ENCODE peak calls at places on chromosomes 5 and 9, in six cellular contexts. One of them, this sample, is unnamed. For H3K27me3, the result is how much of the 10 kb centered on the place peaks cover.

GRCh38 chr9:121299467-121300282 is 31.7 kb downstream of the GSN start:
- DNase-seq in brain microvascular endothelial cell: no peak
- DNase-seq in foreskin keratinocyte: no peak
- DNase-seq in PC-3: no peak
- DNase-seq in GM06990: peak
- DNase-seq in fibroblast of lung: no peak
- DNase-seq in this sample: no peak

GRCh38 chr5:24703934-24704333 is 59.2 kb upstream of the CDH10 start:
- DNase-seq in brain microvascular endothelial cell: no peak
- DNase-seq in foreskin keratinocyte: no peak
- DNase-seq in PC-3: no peak
- DNase-seq in GM06990: no peak
- DNase-seq in fibroblast of lung: no peak
- DNase-seq in this sample: no peak

GRCh38 chr5:33343661-33344327 is 97.0 kb upstream of the TARS1 start:
- DNase-seq in brain microvascular endothelial cell: peak
- DNase-seq in foreskin keratinocyte: peak
- DNase-seq in PC-3: peak
- DNase-seq in GM06990: no peak
- DNase-seq in fibroblast of lung: peak
- DNase-seq in this sample: no peak

GRCh38 chr5:115685966-115686691 is 60.3 kb upstream of the TMED7 start:
- DNase-seq in brain microvascular endothelial cell: peak
- DNase-seq in foreskin keratinocyte: no peak
- DNase-seq in PC-3: no peak
- DNase-seq in GM06990: no peak
- DNase-seq in fibroblast of lung: peak
- DNase-seq in this sample: no peak

GRCh38 chr9:14661421-14662059 is 31.7 kb downstream of the ZDHHC21 start:
- DNase-seq in brain microvascular endothelial cell: peak
- DNase-seq in foreskin keratinocyte: peak
- DNase-seq in PC-3: peak
- DNase-seq in GM06990: no peak
- DNase-seq in fibroblast of lung: peak
- DNase-seq in this sample: no peak

GRCh38 chr5:76831108-76831447 is 12.2 kb downstream of the F2RL1 start:
- DNase-seq in brain microvascular endothelial cell: peak
- DNase-seq in foreskin keratinocyte: peak
- DNase-seq in PC-3: peak
- DNase-seq in GM06990: no peak
- DNase-seq in fibroblast of lung: peak
- DNase-seq in this sample: no peak

GRCh38 chr5:169350016-169350415 is 49.1 kb upstream of the SLIT3 start:
- DNase-seq in brain microvascular endothelial cell: peak
- DNase-seq in foreskin keratinocyte: peak
- DNase-seq in PC-3: peak
- DNase-seq in GM06990: no peak
- DNase-seq in fibroblast of lung: peak
- DNase-seq in this sample: no peak

GRCh38 chr5:157506981-157507780 is 47.2 kb downstream of the NIPAL4 start:
- DNase-seq in brain microvascular endothelial cell: no peak
- DNase-seq in foreskin keratinocyte: no peak
- DNase-seq in PC-3: peak
- DNase-seq in GM06990: no peak
- DNase-seq in fibroblast of lung: peak
- DNase-seq in this sample: no peak

GRCh38 chr5:67414712-67415111 is 218.1 kb upstream of the CD180 start:
- DNase-seq in brain microvascular endothelial cell: no peak
- DNase-seq in foreskin keratinocyte: peak
- DNase-seq in PC-3: no peak
- DNase-seq in GM06990: no peak
- DNase-seq in fibroblast of lung: peak
- DNase-seq in this sample: no peak

GRCh38 chr5:98827161-98827560 is 53.7 kb downstream of the RGMB start:
- DNase-seq in brain microvascular endothelial cell: peak
- DNase-seq in foreskin keratinocyte: peak
- DNase-seq in PC-3: peak
- DNase-seq in GM06990: no peak
- DNase-seq in fibroblast of lung: peak
- DNase-seq in this sample: no peak

GRCh38 chr5:6780802-6781391 is 67.7 kb downstream of the TENT4A start:
- DNase-seq in brain microvascular endothelial cell: no peak
- DNase-seq in foreskin keratinocyte: no peak
- DNase-seq in PC-3: peak
- DNase-seq in GM06990: no peak
- DNase-seq in fibroblast of lung: no peak
- DNase-seq in this sample: no peak

GRCh38 chr5:154181156-154181555 is 9.4 kb upstream of the GALNT10 start:
- DNase-seq in brain microvascular endothelial cell: no peak
- DNase-seq in foreskin keratinocyte: no peak
- DNase-seq in PC-3: no peak
- DNase-seq in GM06990: no peak
- DNase-seq in fibroblast of lung: no peak
- DNase-seq in this sample: no peak

GRCh38 chr5:80781356-80781755 is 126.6 kb upstream of the DHFR start:
- DNase-seq in brain microvascular endothelial cell: peak
- DNase-seq in foreskin keratinocyte: peak
- DNase-seq in PC-3: peak
- DNase-seq in GM06990: no peak
- DNase-seq in fibroblast of lung: peak
- DNase-seq in this sample: no peak

GRCh38 chr9:16363073-16363781 is 507.2 kb downstream of the BNC2 start:
- DNase-seq in brain microvascular endothelial cell: no peak
- DNase-seq in foreskin keratinocyte: no peak
- DNase-seq in PC-3: no peak
- DNase-seq in GM06990: no peak
- DNase-seq in fibroblast of lung: no peak
- DNase-seq in this sample: no peak

GRCh38 chr9:16361118-16361517 is 509.4 kb downstream of the BNC2 start:
- DNase-seq in brain microvascular endothelial cell: no peak
- DNase-seq in foreskin keratinocyte: no peak
- DNase-seq in PC-3: peak
- DNase-seq in GM06990: no peak
- DNase-seq in fibroblast of lung: peak
- DNase-seq in this sample: no peak

GRCh38 chr9:16361939-16362338 is 508.5 kb downstream of the BNC2 start:
- DNase-seq in brain microvascular endothelial cell: no peak
- DNase-seq in foreskin keratinocyte: no peak
- DNase-seq in PC-3: no peak
- DNase-seq in GM06990: no peak
- DNase-seq in fibroblast of lung: no peak
- DNase-seq in this sample: no peak

GRCh38 chr9:16363916-16364315 is 506.6 kb downstream of the BNC2 start:
- DNase-seq in brain microvascular endothelial cell: no peak
- DNase-seq in foreskin keratinocyte: no peak
- DNase-seq in PC-3: no peak
- DNase-seq in GM06990: no peak
- DNase-seq in fibroblast of lung: no peak
- DNase-seq in this sample: no peak

GRCh38 chr9:16364347-16364746 is 506.1 kb downstream of the BNC2 start:
- DNase-seq in brain microvascular endothelial cell: no peak
- DNase-seq in foreskin keratinocyte: no peak
- DNase-seq in PC-3: no peak
- DNase-seq in GM06990: no peak
- DNase-seq in fibroblast of lung: no peak
- DNase-seq in this sample: no peak
- TF ChIP-seq CTCF in brain microvascular endothelial cell: no peak
- TF ChIP-seq CTCF in foreskin keratinocyte: no peak
- TF ChIP-seq CTCF in PC-3: no peak
- TF ChIP-seq CTCF in GM06990: no peak
- TF ChIP-seq CTCF in fibroblast of lung: no peak
- TF ChIP-seq CTCF in this sample: no peak

GRCh38 chr9:1050125-1050895 is at the start of gene DMRT2:
- DNase-seq in brain microvascular endothelial cell: peak
- DNase-seq in foreskin keratinocyte: peak
- DNase-seq in PC-3: no peak
- DNase-seq in GM06990: peak
- DNase-seq in fibroblast of lung: peak
- DNase-seq in this sample: no peak
- H3K27me3 ChIP-seq in brain microvascular endothelial cell: half or more
- H3K27me3 ChIP-seq in foreskin keratinocyte: half or more
- H3K27me3 ChIP-seq in PC-3: under half
- H3K27me3 ChIP-seq in GM06990: under half
- H3K27me3 ChIP-seq in fibroblast of lung: under half
- H3K27me3 ChIP-seq in this sample: half or more

DNA sequence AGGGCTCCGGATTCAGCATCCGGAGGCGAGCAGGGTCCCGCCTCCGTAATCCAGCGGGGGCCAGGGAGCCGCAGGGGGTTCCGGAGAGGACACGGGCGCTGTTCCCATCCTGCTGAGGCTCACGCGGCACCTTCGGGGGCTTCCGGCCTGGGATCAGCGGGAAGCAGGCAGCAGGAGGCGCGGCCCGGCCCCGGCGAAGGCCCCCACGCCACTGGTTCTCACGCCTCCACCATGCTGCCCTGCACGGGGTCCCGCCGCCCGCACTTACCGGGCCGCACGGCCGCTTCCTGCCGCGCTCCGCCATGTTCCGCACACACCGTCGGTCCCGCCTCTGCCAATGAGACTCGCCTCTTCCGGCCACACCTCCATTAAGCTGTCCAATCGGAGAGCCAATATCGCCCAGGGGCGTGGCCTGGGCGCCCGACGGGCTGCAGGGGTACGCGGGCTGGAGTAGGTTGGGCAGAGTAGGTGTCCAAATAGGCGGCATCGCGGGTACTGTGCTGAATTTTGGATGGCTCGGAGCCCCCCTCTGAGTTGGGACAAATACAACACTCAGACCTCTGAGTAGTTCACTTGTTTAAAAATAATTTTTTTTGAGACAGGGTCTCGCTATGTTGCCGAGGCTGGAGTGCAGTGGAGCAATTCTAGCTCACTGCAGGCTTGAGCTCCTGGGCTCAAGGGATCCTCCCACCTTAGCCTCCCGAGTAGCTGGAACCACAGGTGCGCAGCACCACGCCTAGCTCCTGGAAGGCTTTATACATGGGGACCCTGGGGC is at the start of gene SPOUT1:
- DNase-seq in brain microvascular endothelial cell: peak
- DNase-seq in foreskin keratinocyte: peak
- DNase-seq in PC-3: peak
- DNase-seq in GM06990: peak
- DNase-seq in fibroblast of lung: peak
- DNase-seq in this sample: peak
- TF ChIP-seq CTCF in brain microvascular endothelial cell: no peak
- TF ChIP-seq CTCF in foreskin keratinocyte: no peak
- TF ChIP-seq CTCF in PC-3: no peak
- TF ChIP-seq CTCF in GM06990: no peak
- TF ChIP-seq CTCF in fibroblast of lung: no peak
- TF ChIP-seq CTCF in this sample: no peak

DNA sequence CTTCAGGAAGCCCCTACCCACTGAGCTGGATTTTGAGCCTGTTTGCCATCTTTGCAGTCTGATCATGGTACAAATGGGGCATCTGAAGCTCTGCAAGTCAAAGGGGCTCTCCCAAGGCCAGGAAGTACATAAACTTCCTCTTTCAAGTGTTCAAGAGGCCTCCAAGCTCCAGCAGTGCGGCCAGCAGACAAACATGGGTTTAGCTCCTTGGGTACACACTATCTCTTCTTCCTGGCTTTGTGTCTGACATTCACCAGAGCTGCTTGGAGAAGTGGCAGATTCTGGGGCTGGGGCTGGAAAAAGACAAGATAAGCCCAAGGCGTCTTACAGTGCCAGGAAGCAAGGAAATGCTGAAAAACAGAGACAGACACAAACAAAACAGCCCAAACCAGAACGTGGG is 34.1 kb downstream of the LAMC3 start:
- DNase-seq in brain microvascular endothelial cell: no peak
- DNase-seq in foreskin keratinocyte: no peak
- DNase-seq in PC-3: no peak
- DNase-seq in GM06990: no peak
- DNase-seq in fibroblast of lung: no peak
- DNase-seq in this sample: no peak
- H3K27me3 ChIP-seq in brain microvascular endothelial cell: under half
- H3K27me3 ChIP-seq in foreskin keratinocyte: under half
- H3K27me3 ChIP-seq in PC-3: under half
- H3K27me3 ChIP-seq in GM06990: under half
- H3K27me3 ChIP-seq in fibroblast of lung: under half
- H3K27me3 ChIP-seq in this sample: under half

DNA sequence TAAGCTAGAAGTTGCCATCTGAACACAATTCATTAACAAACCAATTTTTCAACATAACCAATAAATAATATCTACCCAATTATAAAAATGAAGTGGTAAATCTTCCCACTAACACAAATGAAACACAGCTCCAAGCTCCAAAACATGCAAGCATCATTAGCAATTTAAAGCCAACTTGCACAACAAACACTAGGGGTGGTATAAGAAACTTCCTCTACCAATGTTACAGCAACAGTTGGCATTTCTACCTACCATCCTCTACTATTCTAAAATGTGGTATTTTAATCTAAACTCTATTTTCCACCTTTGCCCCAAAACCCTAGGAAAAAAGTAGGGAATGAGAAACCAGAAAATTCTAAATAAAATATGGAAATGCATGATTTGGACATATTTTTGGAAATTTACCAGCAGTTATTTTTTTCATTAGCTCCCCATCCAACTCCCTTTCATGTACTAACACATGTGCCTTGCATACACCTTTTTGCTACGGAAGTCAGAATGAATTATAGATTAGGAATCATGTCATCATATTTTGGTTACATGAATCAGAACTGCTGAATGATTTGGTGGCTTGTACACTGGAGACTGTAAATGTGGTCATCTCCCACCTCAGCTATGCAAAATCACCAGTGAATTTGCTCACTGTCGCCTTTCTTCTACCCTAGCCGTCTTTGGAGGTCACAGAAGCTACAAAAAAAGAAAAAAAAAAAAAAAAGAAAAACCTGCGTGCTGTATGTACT is 4.1 kb downstream of the NR6A1 start:
- DNase-seq in brain microvascular endothelial cell: no peak
- DNase-seq in foreskin keratinocyte: no peak
- DNase-seq in PC-3: no peak
- DNase-seq in GM06990: no peak
- DNase-seq in fibroblast of lung: no peak
- DNase-seq in this sample: no peak
- TF ChIP-seq CTCF in brain microvascular endothelial cell: peak
- TF ChIP-seq CTCF in foreskin keratinocyte: peak
- TF ChIP-seq CTCF in PC-3: peak
- TF ChIP-seq CTCF in GM06990: peak
- TF ChIP-seq CTCF in fibroblast of lung: no peak
- TF ChIP-seq CTCF in this sample: no peak

GRCh38 chr5:7824995-7825394 is 25.9 kb downstream of the CFAP90 start:
- DNase-seq in brain microvascular endothelial cell: no peak
- DNase-seq in foreskin keratinocyte: no peak
- DNase-seq in PC-3: no peak
- DNase-seq in GM06990: no peak
- DNase-seq in fibroblast of lung: no peak
- DNase-seq in this sample: no peak
- H3K27me3 ChIP-seq in brain microvascular endothelial cell: under half
- H3K27me3 ChIP-seq in foreskin keratinocyte: under half
- H3K27me3 ChIP-seq in PC-3: half or more
- H3K27me3 ChIP-seq in GM06990: under half
- H3K27me3 ChIP-seq in fibroblast of lung: under half
- H3K27me3 ChIP-seq in this sample: under half

GRCh38 chr9:9904021-9904420 is 708.8 kb downstream of the PTPRD start:
- DNase-seq in brain microvascular endothelial cell: no peak
- DNase-seq in foreskin keratinocyte: no peak
- DNase-seq in PC-3: no peak
- DNase-seq in GM06990: no peak
- DNase-seq in fibroblast of lung: no peak
- DNase-seq in this sample: no peak
- TF ChIP-seq CTCF in brain microvascular endothelial cell: no peak
- TF ChIP-seq CTCF in foreskin keratinocyte: no peak
- TF ChIP-seq CTCF in PC-3: no peak
- TF ChIP-seq CTCF in GM06990: no peak
- TF ChIP-seq CTCF in fibroblast of lung: no peak
- TF ChIP-seq CTCF in this sample: no peak